ENCODE peak calls at places on chromosomes 12 and 14, in four cellular contexts. One of them, this sample, is unnamed.

GRCh38 chr12:100656806-100657205 is 83.3 kb downstream of the GAS2L3 start:
- DNase-seq in Calu3: no peak
- DNase-seq in amniotic stem cell: no peak
- DNase-seq in mesenchymal stem cell: no peak
- DNase-seq in this sample: no peak

GRCh38 chr14:90518941-90519256 is 122.1 kb downstream of the CALM1 start:
- DNase-seq in Calu3: peak; percentile 29
- DNase-seq in amniotic stem cell: no peak
- DNase-seq in mesenchymal stem cell: peak; percentile 14
- DNase-seq in this sample: peak; percentile 52

GRCh38 chr14:52402812-52403526 is 88.9 kb downstream of the PTGER2 start:
- DNase-seq in Calu3: no peak
- DNase-seq in amniotic stem cell: no peak
- DNase-seq in mesenchymal stem cell: no peak
- DNase-seq in this sample: peak; percentile 83

GRCh38 chr12:115794659-115795081 is 482.8 kb downstream of the MED13L start:
- DNase-seq in Calu3: no peak
- DNase-seq in amniotic stem cell: no peak
- DNase-seq in mesenchymal stem cell: no peak
- DNase-seq in this sample: peak; percentile 14

GRCh38 chr14:20624495-20625070 is 16.9 kb downstream of the OR6S1 start:
- DNase-seq in Calu3: peak; percentile 69
- DNase-seq in amniotic stem cell: no peak
- DNase-seq in mesenchymal stem cell: peak; percentile 66
- DNase-seq in this sample: no peak

GRCh38 chr12:97046901-97047300 is 139.8 kb downstream of the NEDD1 start:
- DNase-seq in Calu3: no peak
- DNase-seq in amniotic stem cell: no peak
- DNase-seq in mesenchymal stem cell: no peak
- DNase-seq in this sample: no peak

GRCh38 chr12:49017764-49018281 is 753 bp downstream of the PRKAG1 start:
- DNase-seq in Calu3: peak; percentile 10
- DNase-seq in amniotic stem cell: no peak
- DNase-seq in mesenchymal stem cell: peak; percentile 79
- DNase-seq in this sample: peak; percentile 35

GRCh38 chr12:124740691-124741137 is 123.0 kb downstream of the SCARB1 start:
- DNase-seq in Calu3: peak; percentile 78
- DNase-seq in amniotic stem cell: no peak
- DNase-seq in mesenchymal stem cell: peak; percentile 70
- DNase-seq in this sample: peak; percentile 87

GRCh38 chr12:108955225-108955835 is 65.5 kb downstream of the SVOP start:
- DNase-seq in Calu3: no peak
- DNase-seq in amniotic stem cell: no peak
- DNase-seq in mesenchymal stem cell: peak; percentile 37
- DNase-seq in this sample: peak; percentile 41

GRCh38 chr12:46402451-46402850 is 29.9 kb upstream of the SLC38A2 start:
- DNase-seq in Calu3: no peak
- DNase-seq in amniotic stem cell: no peak
- DNase-seq in mesenchymal stem cell: peak; percentile 78
- DNase-seq in this sample: peak; percentile 80

GRCh38 chr12:42588981-42589464 is 523 bp downstream of the PRICKLE1 start:
- DNase-seq in Calu3: peak; percentile 56
- DNase-seq in amniotic stem cell: no peak
- DNase-seq in mesenchymal stem cell: peak; percentile 47
- DNase-seq in this sample: peak; percentile 64